ENCODE peak calls at places on chromosomes 16 and 17, in four cellular contexts. One of them, this sample, is unnamed. For H3K4me1, the result is how much of the 10 kb centered on the place peaks cover.

GRCh38 chr16:31386157-31386984 is 6.8 kb upstream of the ITGAD start:
- DNase-seq in psoas muscle: no peak
- DNase-seq in colonic mucosa: no peak
- DNase-seq in A549: peak
- DNase-seq in this sample: no peak

GRCh38 chr16:1164975-1165374 is 12.1 kb downstream of the CACNA1H start:
- DNase-seq in psoas muscle: no peak
- DNase-seq in colonic mucosa: no peak
- DNase-seq in A549: no peak
- DNase-seq in this sample: no peak

GRCh38 chr16:1745900-1746692 is 25.2 kb downstream of the NME3 start:
- DNase-seq in psoas muscle: no peak
- DNase-seq in colonic mucosa: no peak
- DNase-seq in A549: no peak
- DNase-seq in this sample: no peak

GRCh38 chr17:7262192-7263070 is at the start of gene CLDN7:
- DNase-seq in psoas muscle: no peak
- DNase-seq in colonic mucosa: peak
- DNase-seq in A549: no peak
- DNase-seq in this sample: no peak

GRCh38 chr17:80872011-80872929 is 119.4 kb upstream of the CHMP6 start:
- DNase-seq in psoas muscle: peak
- DNase-seq in colonic mucosa: no peak
- DNase-seq in A549: no peak
- DNase-seq in this sample: peak

GRCh38 chr16:70529051-70529777 is 5.6 kb downstream of the SF3B3 start:
- DNase-seq in psoas muscle: no peak
- DNase-seq in colonic mucosa: no peak
- DNase-seq in A549: peak
- DNase-seq in this sample: no peak

GRCh38 chr16:5044011-5044540 is 10.3 kb upstream of the NAGPA start:
- DNase-seq in psoas muscle: no peak
- DNase-seq in colonic mucosa: no peak
- DNase-seq in A549: no peak
- DNase-seq in this sample: no peak

GRCh38 chr17:22469101-22469880 is 777.0 kb downstream of the KCNJ18 start:
- DNase-seq in psoas muscle: no peak
- DNase-seq in colonic mucosa: no peak
- DNase-seq in A549: no peak
- DNase-seq in this sample: no peak

GRCh38 chr17:4908711-4909496 is 6.0 kb upstream of the CHRNE start:
- DNase-seq in psoas muscle: peak
- DNase-seq in colonic mucosa: peak
- DNase-seq in A549: peak
- DNase-seq in this sample: peak

GRCh38 chr16:85027349-85027967 is at the start of gene KIAA0513:
- DNase-seq in psoas muscle: peak
- DNase-seq in colonic mucosa: peak
- DNase-seq in A549: peak
- DNase-seq in this sample: peak

GRCh38 chr17:8788998-8789397 is 10.2 kb downstream of the MFSD6L start:
- DNase-seq in psoas muscle: no peak
- DNase-seq in colonic mucosa: no peak
- DNase-seq in A549: no peak
- DNase-seq in this sample: no peak

GRCh38 chr16:83552193-83552592 is 255.6 kb upstream of the HSBP1 start:
- DNase-seq in psoas muscle: no peak
- DNase-seq in colonic mucosa: no peak
- DNase-seq in A549: no peak
- DNase-seq in this sample: no peak

GRCh38 chr17:6170349-6170748 is 100.2 kb downstream of the WSCD1 start:
- DNase-seq in psoas muscle: no peak
- DNase-seq in colonic mucosa: no peak
- DNase-seq in A549: no peak
- DNase-seq in this sample: no peak

GRCh38 chr17:79907855-79908254 is 68.6 kb upstream of the CBX4 start:
- DNase-seq in psoas muscle: peak
- DNase-seq in colonic mucosa: peak
- DNase-seq in A549: peak
- DNase-seq in this sample: peak

GRCh38 chr17:46176975-46177374 is 16.3 kb downstream of the KANSL1 start:
- DNase-seq in psoas muscle: no peak
- DNase-seq in colonic mucosa: no peak
- DNase-seq in A549: no peak
- DNase-seq in this sample: no peak

GRCh38 chr17:66564992-66565465 is 262.6 kb downstream of the PRKCA start:
- DNase-seq in psoas muscle: no peak
- DNase-seq in colonic mucosa: no peak
- DNase-seq in A549: no peak
- DNase-seq in this sample: no peak

GRCh38 chr17:56870163-56870651 is 36.3 kb downstream of the DGKE start:
- DNase-seq in psoas muscle: no peak
- DNase-seq in colonic mucosa: no peak
- DNase-seq in A549: no peak
- DNase-seq in this sample: no peak

GRCh38 chr17:46756861-46757260 is 61.6 kb downstream of the WNT3 start:
- DNase-seq in psoas muscle: no peak
- DNase-seq in colonic mucosa: no peak
- DNase-seq in A549: no peak
- DNase-seq in this sample: no peak

GRCh38 chr16:22633280-22633679 is 122.6 kb downstream of the NPIPB5 start:
- DNase-seq in psoas muscle: no peak
- DNase-seq in colonic mucosa: no peak
- DNase-seq in A549: no peak
- DNase-seq in this sample: no peak

GRCh38 chr16:55478827-55479559 is at the start of gene MMP2:
- DNase-seq in psoas muscle: peak
- DNase-seq in colonic mucosa: peak
- DNase-seq in A549: no peak
- DNase-seq in this sample: peak

GRCh38 chr16:23948949-23949392 is 113.2 kb downstream of the PRKCB start:
- DNase-seq in psoas muscle: no peak
- DNase-seq in colonic mucosa: no peak
- DNase-seq in A549: no peak
- DNase-seq in this sample: no peak

GRCh38 chr16:2086136-2086742 is 38.5 kb downstream of the TSC2 start:
- DNase-seq in psoas muscle: no peak
- DNase-seq in colonic mucosa: no peak
- DNase-seq in A549: no peak
- DNase-seq in this sample: no peak

GRCh38 chr17:72702998-72703397 is 389.5 kb downstream of the SLC39A11 start:
- DNase-seq in psoas muscle: no peak
- DNase-seq in colonic mucosa: no peak
- DNase-seq in A549: no peak
- DNase-seq in this sample: no peak

GRCh38 chr16:85286970-85287814 is 174.9 kb upstream of the CIBAR2 start:
- DNase-seq in psoas muscle: peak
- DNase-seq in colonic mucosa: no peak
- DNase-seq in A549: no peak
- DNase-seq in this sample: peak

GRCh38 chr17:40329981-40330794 is 21.2 kb downstream of the RARA start:
- DNase-seq in psoas muscle: peak
- DNase-seq in colonic mucosa: no peak
- DNase-seq in A549: no peak
- DNase-seq in this sample: peak

GRCh38 chr16:48829361-48829760 is 219.4 kb upstream of the N4BP1 start:
- DNase-seq in psoas muscle: no peak
- DNase-seq in colonic mucosa: no peak
- DNase-seq in A549: no peak
- DNase-seq in this sample: no peak

GRCh38 chr16:67386861-67387455 is 6.3 kb downstream of the TPPP3 start:
- DNase-seq in psoas muscle: no peak
- DNase-seq in colonic mucosa: no peak
- DNase-seq in A549: no peak
- DNase-seq in this sample: no peak

GRCh38 chr17:40610359-40610758 is 37.3 kb downstream of the SMARCE1 start:
- DNase-seq in psoas muscle: no peak
- DNase-seq in colonic mucosa: no peak
- DNase-seq in A549: no peak
- DNase-seq in this sample: no peak

GRCh38 chr16:28112908-28113307 is 49.4 kb upstream of the GSG1L start:
- DNase-seq in psoas muscle: no peak
- DNase-seq in colonic mucosa: no peak
- DNase-seq in A549: no peak
- DNase-seq in this sample: no peak

GRCh38 chr17:73281926-73282325 is 20.2 kb upstream of the CPSF4L start:
- DNase-seq in psoas muscle: no peak
- DNase-seq in colonic mucosa: no peak
- DNase-seq in A549: no peak
- DNase-seq in this sample: no peak

GRCh38 chr17:48004973-48005372 is 32.6 kb downstream of the COPZ2 start:
- DNase-seq in psoas muscle: no peak
- DNase-seq in colonic mucosa: no peak
- DNase-seq in A549: no peak
- DNase-seq in this sample: no peak

GRCh38 chr16:19777061-19777460 is 59.0 kb downstream of the IQCK start:
- DNase-seq in psoas muscle: no peak
- DNase-seq in colonic mucosa: no peak
- DNase-seq in A549: no peak
- DNase-seq in this sample: no peak

GRCh38 chr17:19343671-19344151 is 18.8 kb downstream of the B9D1 start:
- DNase-seq in psoas muscle: peak
- DNase-seq in colonic mucosa: no peak
- DNase-seq in A549: peak
- DNase-seq in this sample: peak

GRCh38 chr17:56125830-56126819 is 27.1 kb upstream of the ANKFN1 start:
- DNase-seq in psoas muscle: no peak
- DNase-seq in colonic mucosa: no peak
- DNase-seq in A549: peak
- DNase-seq in this sample: no peak

GRCh38 chr17:7354262-7354781 is 634 bp upstream of the TMEM95 start:
- DNase-seq in psoas muscle: no peak
- DNase-seq in colonic mucosa: peak
- DNase-seq in A549: peak
- DNase-seq in this sample: no peak

GRCh38 chr17:56034120-56034757 is 119.0 kb upstream of the ANKFN1 start:
- DNase-seq in psoas muscle: no peak
- DNase-seq in colonic mucosa: no peak
- DNase-seq in A549: no peak
- DNase-seq in this sample: no peak

GRCh38 chr17:28335959-28336871 is 654 bp downstream of the TNFAIP1 start:
- DNase-seq in psoas muscle: peak
- DNase-seq in colonic mucosa: peak
- DNase-seq in A549: peak
- DNase-seq in this sample: peak

GRCh38 chr17:55440391-55440790 is 18.8 kb upstream of the MMD start:
- DNase-seq in psoas muscle: no peak
- DNase-seq in colonic mucosa: no peak
- DNase-seq in A549: no peak
- DNase-seq in this sample: no peak

GRCh38 chr16:50088302-50088701 is 22.5 kb downstream of the HEATR3 start:
- DNase-seq in psoas muscle: no peak
- DNase-seq in colonic mucosa: no peak
- DNase-seq in A549: no peak
- DNase-seq in this sample: no peak

GRCh38 chr17:38454528-38454927 is 26.3 kb downstream of the ARHGAP23 start:
- DNase-seq in psoas muscle: peak
- DNase-seq in colonic mucosa: no peak
- DNase-seq in A549: peak
- DNase-seq in this sample: peak
- H3K4me1 ChIP-seq in psoas muscle: under half
- H3K4me1 ChIP-seq in colonic mucosa: under half
- H3K4me1 ChIP-seq in A549: half or more
- H3K4me1 ChIP-seq in this sample: under half

GRCh38 chr17:43409131-43409530 is 10.3 kb downstream of the ARL4D start:
- DNase-seq in psoas muscle: no peak
- DNase-seq in colonic mucosa: no peak
- DNase-seq in A549: no peak
- DNase-seq in this sample: no peak

GRCh38 chr17:43406676-43407645 is 8.2 kb downstream of the ARL4D start:
- DNase-seq in psoas muscle: no peak
- DNase-seq in colonic mucosa: no peak
- DNase-seq in A549: peak
- DNase-seq in this sample: no peak

GRCh38 chr17:43403846-43404245 is 5.1 kb downstream of the ARL4D start:
- DNase-seq in psoas muscle: no peak
- DNase-seq in colonic mucosa: no peak
- DNase-seq in A549: no peak
- DNase-seq in this sample: no peak

GRCh38 chr17:43402567-43402966 is 3.8 kb downstream of the ARL4D start:
- DNase-seq in psoas muscle: no peak
- DNase-seq in colonic mucosa: no peak
- DNase-seq in A549: no peak
- DNase-seq in this sample: no peak

GRCh38 chr17:43405861-43406260 is 7.1 kb downstream of the ARL4D start:
- DNase-seq in psoas muscle: no peak
- DNase-seq in colonic mucosa: no peak
- DNase-seq in A549: no peak
- DNase-seq in this sample: no peak
- H3K4me1 ChIP-seq in psoas muscle: under half
- H3K4me1 ChIP-seq in colonic mucosa: under half
- H3K4me1 ChIP-seq in A549: half or more
- H3K4me1 ChIP-seq in this sample: under half

GRCh38 chr17:67652433-67652832 is 65.3 kb upstream of the NOL11 start:
- DNase-seq in psoas muscle: no peak
- DNase-seq in colonic mucosa: no peak
- DNase-seq in A549: no peak
- DNase-seq in this sample: no peak
- H3K4me1 ChIP-seq in psoas muscle: under half
- H3K4me1 ChIP-seq in colonic mucosa: under half
- H3K4me1 ChIP-seq in A549: under half
- H3K4me1 ChIP-seq in this sample: under half

DNA sequence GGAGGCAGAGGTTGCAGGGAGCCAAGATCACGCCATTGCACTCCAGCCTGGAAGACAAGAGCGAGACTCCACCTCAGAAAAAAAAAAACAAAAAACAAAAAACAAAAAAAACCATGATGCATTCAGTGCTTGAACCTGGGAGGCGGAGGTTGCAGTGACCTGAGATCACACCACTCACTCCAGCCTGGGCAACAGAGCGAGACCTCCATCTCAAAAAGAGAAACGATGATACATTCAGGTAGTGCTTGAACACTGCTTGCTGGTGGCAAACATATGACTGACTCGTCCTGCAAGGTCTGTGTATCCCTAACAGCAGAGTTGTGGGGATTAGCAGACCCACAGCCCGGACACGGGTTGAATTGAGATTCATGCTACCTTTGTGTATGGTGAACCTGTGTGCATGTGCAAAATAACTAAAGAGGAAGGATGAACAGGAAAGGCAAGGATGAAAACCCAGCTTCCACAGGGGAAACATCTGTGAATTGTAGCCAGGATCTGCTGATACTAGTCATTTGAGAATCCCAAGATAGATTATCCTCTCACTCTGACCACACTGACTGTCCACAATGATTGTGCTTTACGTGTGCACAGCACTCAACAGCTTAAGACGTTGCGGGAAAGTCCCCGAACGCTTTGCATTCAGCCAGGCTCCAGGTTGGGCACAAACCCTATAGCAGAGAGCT is 52.4 kb upstream of the MRPS23 start:
- DNase-seq in psoas muscle: peak
- DNase-seq in colonic mucosa: no peak
- DNase-seq in A549: no peak
- DNase-seq in this sample: no peak
- H3K4me1 ChIP-seq in psoas muscle: half or more
- H3K4me1 ChIP-seq in colonic mucosa: half or more
- H3K4me1 ChIP-seq in A549: half or more
- H3K4me1 ChIP-seq in this sample: under half

This sample was measured in right cardiac atrium.